ENCODE peak calls at places on chromosomes 11 and 22, in nine cellular contexts. One of them, this sample, is unnamed.

GRCh38 chr11:6735306-6735705 is 36.5 kb downstream of the OR2AG2 start:
- DNase-seq in mammary epithelial cell: peak; percentile 9
- DNase-seq in OCI-LY7: peak; percentile 11
- DNase-seq in left lung: no peak
- DNase-seq in astrocyte of the cerebellum: no peak
- DNase-seq in cardiac fibroblast: peak; percentile 17
- DNase-seq in psoas muscle: no peak
- DNase-seq in AG04449: no peak
- DNase-seq in AG09309: no peak
- DNase-seq in this sample: no peak

GRCh38 chr11:8288824-8289223 is 25.1 kb upstream of the LMO1 start:
- DNase-seq in psoas muscle: no peak
- DNase-seq in AG04449: no peak
- DNase-seq in cardiac fibroblast: no peak
- DNase-seq in left lung: no peak
- DNase-seq in AG09309: no peak
- DNase-seq in OCI-LY7: no peak
- DNase-seq in mammary epithelial cell: no peak
- DNase-seq in astrocyte of the cerebellum: no peak
- DNase-seq in this sample: no peak

GRCh38 chr11:27242591-27242990 is 120.4 kb downstream of the CCDC34 start:
- DNase-seq in astrocyte of the cerebellum: peak; percentile 94
- DNase-seq in AG04449: peak; percentile 89
- DNase-seq in OCI-LY7: no peak
- DNase-seq in left lung: no peak
- DNase-seq in mammary epithelial cell: peak; percentile 52
- DNase-seq in cardiac fibroblast: no peak
- DNase-seq in AG09309: peak; percentile 80
- DNase-seq in psoas muscle: no peak
- DNase-seq in this sample: peak; percentile 100

GRCh38 chr22:35914665-35915476 is 113.8 kb downstream of the RBFOX2 start:
- DNase-seq in psoas muscle: peak; percentile 55
- DNase-seq in OCI-LY7: peak; percentile 70
- DNase-seq in astrocyte of the cerebellum: peak; percentile 77
- DNase-seq in AG09309: peak; percentile 59
- DNase-seq in left lung: no peak
- DNase-seq in AG04449: no peak
- DNase-seq in mammary epithelial cell: peak; percentile 91
- DNase-seq in cardiac fibroblast: peak; percentile 94
- DNase-seq in this sample: peak; percentile 88

GRCh38 chr11:8336356-8337114 is 72.9 kb upstream of the LMO1 start:
- DNase-seq in OCI-LY7: no peak
- DNase-seq in psoas muscle: no peak
- DNase-seq in astrocyte of the cerebellum: no peak
- DNase-seq in AG09309: no peak
- DNase-seq in cardiac fibroblast: no peak
- DNase-seq in mammary epithelial cell: peak; percentile 51
- DNase-seq in left lung: no peak
- DNase-seq in AG04449: no peak
- DNase-seq in this sample: no peak

GRCh38 chr11:6319001-6319878 is 1.1 kb downstream of the CAVIN3 start:
- DNase-seq in mammary epithelial cell: peak; percentile 36
- DNase-seq in AG04449: peak; percentile 63
- DNase-seq in left lung: peak; percentile 88
- DNase-seq in astrocyte of the cerebellum: no peak
- DNase-seq in OCI-LY7: no peak
- DNase-seq in AG09309: no peak
- DNase-seq in psoas muscle: peak; percentile 76
- DNase-seq in cardiac fibroblast: peak; percentile 60
- DNase-seq in this sample: peak; percentile 48

GRCh38 chr22:17057959-17058814 is 26.6 kb upstream of the IL17RA start:
- DNase-seq in AG04449: no peak
- DNase-seq in cardiac fibroblast: peak; percentile 79
- DNase-seq in left lung: no peak
- DNase-seq in astrocyte of the cerebellum: peak; percentile 57
- DNase-seq in psoas muscle: peak; percentile 66
- DNase-seq in mammary epithelial cell: peak; percentile 52
- DNase-seq in OCI-LY7: peak; percentile 58
- DNase-seq in AG09309: peak; percentile 38
- DNase-seq in this sample: peak; percentile 83

GRCh38 chr22:37214431-37215025 is 2.3 kb upstream of the SSTR3 start:
- DNase-seq in astrocyte of the cerebellum: no peak
- DNase-seq in mammary epithelial cell: no peak
- DNase-seq in OCI-LY7: no peak
- DNase-seq in left lung: peak; percentile 63
- DNase-seq in AG09309: no peak
- DNase-seq in psoas muscle: peak; percentile 39
- DNase-seq in AG04449: no peak
- DNase-seq in cardiac fibroblast: no peak
- DNase-seq in this sample: no peak

GRCh38 chr11:70302086-70302752 is 31.7 kb downstream of the PPFIA1 start:
- DNase-seq in AG09309: no peak
- DNase-seq in cardiac fibroblast: no peak
- DNase-seq in OCI-LY7: no peak
- DNase-seq in AG04449: no peak
- DNase-seq in astrocyte of the cerebellum: no peak
- DNase-seq in left lung: no peak
- DNase-seq in psoas muscle: no peak
- DNase-seq in mammary epithelial cell: no peak
- DNase-seq in this sample: no peak

GRCh38 chr11:15780837-15781236 is 575.5 kb downstream of the SOX6 start:
- DNase-seq in left lung: no peak
- DNase-seq in psoas muscle: no peak
- DNase-seq in astrocyte of the cerebellum: no peak
- DNase-seq in OCI-LY7: no peak
- DNase-seq in cardiac fibroblast: no peak
- DNase-seq in AG04449: no peak
- DNase-seq in AG09309: no peak
- DNase-seq in mammary epithelial cell: no peak
- DNase-seq in this sample: no peak

GRCh38 chr11:132472411-132473205 is 1059.7 kb downstream of the OPCML start:
- DNase-seq in astrocyte of the cerebellum: no peak
- DNase-seq in AG09309: no peak
- DNase-seq in left lung: no peak
- DNase-seq in psoas muscle: no peak
- DNase-seq in OCI-LY7: no peak
- DNase-seq in mammary epithelial cell: no peak
- DNase-seq in AG04449: peak; percentile 67
- DNase-seq in cardiac fibroblast: peak; percentile 34
- DNase-seq in this sample: peak; percentile 79

GRCh38 chr22:41050873-41051272 is 41.5 kb upstream of the EP300 start:
- DNase-seq in AG04449: no peak
- DNase-seq in left lung: no peak
- DNase-seq in OCI-LY7: no peak
- DNase-seq in AG09309: no peak
- DNase-seq in mammary epithelial cell: no peak
- DNase-seq in cardiac fibroblast: no peak
- DNase-seq in astrocyte of the cerebellum: no peak
- DNase-seq in psoas muscle: no peak
- DNase-seq in this sample: peak; percentile 66

GRCh38 chr11:114610984-114611944 is 15.7 kb upstream of the NXPE4 start:
- DNase-seq in mammary epithelial cell: no peak
- DNase-seq in left lung: no peak
- DNase-seq in cardiac fibroblast: no peak
- DNase-seq in astrocyte of the cerebellum: no peak
- DNase-seq in AG04449: no peak
- DNase-seq in OCI-LY7: no peak
- DNase-seq in psoas muscle: no peak
- DNase-seq in AG09309: no peak
- DNase-seq in this sample: peak; percentile 9

GRCh38 chr11:124075841-124076571 is 34.9 kb upstream of the OR10G7 start:
- DNase-seq in left lung: peak; percentile 83
- DNase-seq in psoas muscle: peak; percentile 58
- DNase-seq in astrocyte of the cerebellum: no peak
- DNase-seq in cardiac fibroblast: no peak
- DNase-seq in OCI-LY7: no peak
- DNase-seq in mammary epithelial cell: no peak
- DNase-seq in AG04449: no peak
- DNase-seq in AG09309: no peak
- DNase-seq in this sample: peak; percentile 3
- H3K4me3 ChIP-seq in left lung: peak overlapping the region; percentile 40
- H3K4me3 ChIP-seq in psoas muscle: peak overlapping the region; percentile 56
- H3K4me3 ChIP-seq in astrocyte of the cerebellum: peak overlapping the region; percentile 47
- H3K4me3 ChIP-seq in cardiac fibroblast: peak overlapping the region; percentile 60
- H3K4me3 ChIP-seq in OCI-LY7: no peak overlapping the region
- H3K4me3 ChIP-seq in mammary epithelial cell: peak overlapping the region; percentile 39
- H3K4me3 ChIP-seq in AG04449: peak overlapping the region; percentile 55
- H3K4me3 ChIP-seq in AG09309: peak overlapping the region; percentile 39
- H3K4me3 ChIP-seq in this sample: peak overlapping the region; percentile 56

GRCh38 chr11:46736615-46737014 is 17.6 kb downstream of the F2 start:
- DNase-seq in AG04449: no peak
- DNase-seq in psoas muscle: no peak
- DNase-seq in left lung: no peak
- DNase-seq in cardiac fibroblast: no peak
- DNase-seq in OCI-LY7: no peak
- DNase-seq in astrocyte of the cerebellum: no peak
- DNase-seq in mammary epithelial cell: no peak
- DNase-seq in AG09309: peak; percentile 40
- DNase-seq in this sample: peak; percentile 48

GRCh38 chr11:46741600-46742484 is 22.8 kb downstream of the F2 start:
- DNase-seq in cardiac fibroblast: no peak
- DNase-seq in OCI-LY7: no peak
- DNase-seq in AG04449: no peak
- DNase-seq in psoas muscle: no peak
- DNase-seq in astrocyte of the cerebellum: no peak
- DNase-seq in left lung: no peak
- DNase-seq in AG09309: no peak
- DNase-seq in mammary epithelial cell: no peak
- DNase-seq in this sample: no peak

GRCh38 chr11:46736146-46736545 is 17.1 kb downstream of the F2 start:
- DNase-seq in AG04449: no peak
- DNase-seq in OCI-LY7: no peak
- DNase-seq in psoas muscle: no peak
- DNase-seq in AG09309: no peak
- DNase-seq in mammary epithelial cell: no peak
- DNase-seq in astrocyte of the cerebellum: no peak
- DNase-seq in left lung: no peak
- DNase-seq in cardiac fibroblast: no peak
- DNase-seq in this sample: no peak

GRCh38 chr11:46738887-46739286 is 19.9 kb downstream of the F2 start:
- DNase-seq in AG04449: no peak
- DNase-seq in psoas muscle: no peak
- DNase-seq in cardiac fibroblast: no peak
- DNase-seq in astrocyte of the cerebellum: no peak
- DNase-seq in OCI-LY7: no peak
- DNase-seq in mammary epithelial cell: no peak
- DNase-seq in left lung: no peak
- DNase-seq in AG09309: no peak
- DNase-seq in this sample: no peak

DNA sequence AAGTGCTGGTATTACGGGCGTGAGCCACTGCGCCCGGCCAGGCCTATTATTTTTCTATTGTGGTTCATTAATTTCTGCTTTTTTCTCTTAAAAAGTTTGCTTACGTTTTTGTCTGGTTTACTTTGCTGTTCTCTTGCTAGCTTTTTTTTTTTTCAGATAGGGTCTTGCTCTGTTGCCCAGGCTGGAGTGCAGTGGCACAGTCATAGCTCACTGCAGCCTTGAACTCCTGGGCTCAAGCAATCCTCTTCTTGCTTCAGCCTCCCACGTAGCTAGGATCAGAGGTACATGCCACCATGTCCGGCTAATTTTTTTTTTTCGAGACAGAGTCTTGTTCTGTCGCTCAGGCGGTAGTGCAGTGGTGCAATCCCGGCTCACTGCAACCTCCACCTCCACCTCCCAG is 18.7 kb downstream of the F2 start:
- DNase-seq in AG09309: no peak
- DNase-seq in psoas muscle: no peak
- DNase-seq in mammary epithelial cell: no peak
- DNase-seq in cardiac fibroblast: no peak
- DNase-seq in AG04449: no peak
- DNase-seq in astrocyte of the cerebellum: no peak
- DNase-seq in OCI-LY7: no peak
- DNase-seq in left lung: no peak
- DNase-seq in this sample: no peak
- TF ChIP-seq CTCF in AG09309: no peak
- TF ChIP-seq CTCF in psoas muscle: no peak
- TF ChIP-seq CTCF in mammary epithelial cell: no peak
- TF ChIP-seq CTCF in cardiac fibroblast: no peak
- TF ChIP-seq CTCF in AG04449: no peak
- TF ChIP-seq CTCF in astrocyte of the cerebellum: no peak
- TF ChIP-seq CTCF in OCI-LY7: no peak
- TF ChIP-seq CTCF in left lung: no peak
- TF ChIP-seq CTCF in this sample: no peak

DNA sequence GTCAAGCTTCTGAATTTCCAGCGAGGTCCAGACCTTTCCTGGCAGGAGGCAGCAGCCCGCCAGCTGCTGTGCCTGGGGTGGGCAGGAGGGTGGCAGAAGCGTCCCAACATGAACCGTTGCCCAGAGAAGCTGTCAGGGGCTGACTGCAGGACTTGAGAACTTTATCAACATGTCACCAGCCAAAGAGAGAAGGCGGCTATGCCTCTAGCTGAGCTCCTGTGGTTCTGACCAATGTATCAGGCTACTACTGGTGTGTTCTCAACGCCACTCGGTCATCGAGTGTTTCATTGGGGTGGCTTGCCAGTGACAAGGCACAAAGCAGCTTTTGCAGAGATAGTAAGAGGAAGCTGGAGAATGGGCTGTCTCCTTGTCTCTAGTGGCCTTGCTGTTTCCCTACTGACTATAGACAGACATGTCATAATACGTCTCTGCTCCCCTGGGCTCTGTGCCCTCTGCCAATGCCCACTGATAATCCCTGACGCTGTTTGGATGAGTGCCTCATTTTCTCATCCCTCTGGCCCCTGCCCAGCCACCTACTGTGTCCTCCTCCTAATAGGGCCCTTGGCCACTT is 17.6 kb upstream of the ASCC2 start:
- DNase-seq in OCI-LY7: no peak
- DNase-seq in AG04449: no peak
- DNase-seq in psoas muscle: peak; percentile 82
- DNase-seq in cardiac fibroblast: no peak
- DNase-seq in AG09309: no peak
- DNase-seq in left lung: no peak
- DNase-seq in astrocyte of the cerebellum: no peak
- DNase-seq in mammary epithelial cell: no peak
- DNase-seq in this sample: no peak
- H3K4me3 ChIP-seq in OCI-LY7: no peak overlapping the region
- H3K4me3 ChIP-seq in AG04449: no peak overlapping the region
- H3K4me3 ChIP-seq in psoas muscle: no peak overlapping the region
- H3K4me3 ChIP-seq in cardiac fibroblast: no peak overlapping the region
- H3K4me3 ChIP-seq in AG09309: no peak overlapping the region
- H3K4me3 ChIP-seq in left lung: no peak overlapping the region
- H3K4me3 ChIP-seq in astrocyte of the cerebellum: no peak overlapping the region
- H3K4me3 ChIP-seq in mammary epithelial cell: no peak overlapping the region
- H3K4me3 ChIP-seq in this sample: no peak overlapping the region

DNA sequence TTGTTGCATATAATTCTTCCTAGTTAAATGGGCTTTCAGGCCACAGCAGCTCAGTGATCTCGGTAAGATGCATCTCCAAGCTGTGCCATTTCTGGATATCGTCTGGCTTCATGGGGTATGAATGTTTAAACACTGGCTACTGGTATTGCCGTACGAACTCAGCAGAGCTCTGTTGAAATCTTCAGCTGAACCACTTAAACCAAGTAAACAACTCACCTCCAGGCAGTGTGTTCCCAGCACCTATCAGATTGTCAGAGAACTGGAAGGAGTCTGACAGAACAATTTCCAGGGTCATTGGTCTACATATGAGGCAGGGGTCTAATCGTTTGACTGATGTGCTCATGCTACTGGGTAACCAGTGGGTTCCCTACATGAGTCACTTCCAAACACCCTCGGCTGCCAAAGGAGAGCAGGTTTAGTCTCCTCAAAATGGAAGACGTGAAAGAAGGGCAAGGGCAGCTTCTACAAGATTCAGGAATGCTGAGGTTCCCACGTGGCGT is 93.2 kb upstream of the BMAL1 start:
- DNase-seq in OCI-LY7: no peak
- DNase-seq in psoas muscle: no peak
- DNase-seq in AG04449: no peak
- DNase-seq in left lung: no peak
- DNase-seq in mammary epithelial cell: no peak
- DNase-seq in cardiac fibroblast: no peak
- DNase-seq in AG09309: no peak
- DNase-seq in astrocyte of the cerebellum: no peak
- DNase-seq in this sample: no peak
- TF ChIP-seq CTCF in OCI-LY7: no peak
- TF ChIP-seq CTCF in psoas muscle: no peak
- TF ChIP-seq CTCF in AG04449: no peak
- TF ChIP-seq CTCF in left lung: no peak
- TF ChIP-seq CTCF in mammary epithelial cell: no peak
- TF ChIP-seq CTCF in cardiac fibroblast: no peak
- TF ChIP-seq CTCF in AG09309: no peak
- TF ChIP-seq CTCF in astrocyte of the cerebellum: no peak
- TF ChIP-seq CTCF in this sample: no peak

This sample was measured in AG10803.